ENCODE peak calls at places on chromosomes 7 and 10, in four cellular contexts. One of them, this sample, is unnamed.

GRCh38 chr7:122463631-122464030 is 159.1 kb upstream of the FEZF1 start:
- DNase-seq in K562: no peak
- DNase-seq in HepG2: no peak
- DNase-seq in GM12878: no peak
- DNase-seq in this sample: no peak

GRCh38 chr10:29524720-29525119 is 110.1 kb downstream of the SVIL start:
- DNase-seq in GM12878: no peak
- DNase-seq in K562: no peak
- DNase-seq in HepG2: no peak
- DNase-seq in this sample: no peak

GRCh38 chr10:26296351-26296750 is 79.8 kb downstream of the GAD2 start:
- DNase-seq in HepG2: no peak
- DNase-seq in GM12878: no peak
- DNase-seq in K562: no peak
- DNase-seq in this sample: no peak

GRCh38 chr10:28091913-28092312 is 93.0 kb upstream of the ODAD2 start:
- DNase-seq in HepG2: no peak
- DNase-seq in GM12878: no peak
- DNase-seq in K562: no peak
- DNase-seq in this sample: no peak

GRCh38 chr7:74325230-74325565 is 36.0 kb downstream of the CLIP2 start:
- DNase-seq in K562: no peak
- DNase-seq in GM12878: no peak
- DNase-seq in HepG2: no peak
- DNase-seq in this sample: no peak

GRCh38 chr10:101561068-101561915 is 26.8 kb downstream of the POLL start:
- DNase-seq in GM12878: no peak
- DNase-seq in HepG2: no peak
- DNase-seq in K562: no peak
- DNase-seq in this sample: peak

GRCh38 chr7:141045126-141045841 is 28.6 kb upstream of the TMEM178B start:
- DNase-seq in HepG2: no peak
- DNase-seq in K562: no peak
- DNase-seq in GM12878: no peak
- DNase-seq in this sample: no peak

GRCh38 chr10:28807760-28808613 is 130.7 kb downstream of the BAMBI start:
- DNase-seq in K562: peak
- DNase-seq in HepG2: peak
- DNase-seq in GM12878: no peak
- DNase-seq in this sample: no peak

GRCh38 chr7:151858456-151858855 is 18.5 kb downstream of the PRKAG2 start:
- DNase-seq in GM12878: no peak
- DNase-seq in K562: no peak
- DNase-seq in HepG2: no peak
- DNase-seq in this sample: no peak

GRCh38 chr7:16402940-16403339 is 18.4 kb downstream of the CRPPA start:
- DNase-seq in K562: no peak
- DNase-seq in GM12878: no peak
- DNase-seq in HepG2: no peak
- DNase-seq in this sample: no peak

GRCh38 chr7:122885583-122886356 is 490 bp downstream of the CADPS2 start:
- DNase-seq in GM12878: no peak
- DNase-seq in HepG2: peak
- DNase-seq in K562: peak
- DNase-seq in this sample: no peak

GRCh38 chr10:73095479-73096021 is 1.1 kb downstream of the P4HA1 start:
- DNase-seq in K562: peak
- DNase-seq in HepG2: peak
- DNase-seq in GM12878: no peak
- DNase-seq in this sample: no peak

GRCh38 chr10:53886325-53887300 is 914.4 kb downstream of the PCDH15 start:
- DNase-seq in K562: no peak
- DNase-seq in HepG2: peak
- DNase-seq in GM12878: no peak
- DNase-seq in this sample: no peak

GRCh38 chr10:112030431-112030830 is 153.1 kb downstream of the GPAM start:
- DNase-seq in HepG2: no peak
- DNase-seq in K562: no peak
- DNase-seq in GM12878: no peak
- DNase-seq in this sample: no peak

GRCh38 chr7:24816868-24817267 is 59.6 kb upstream of the GSDME start:
- DNase-seq in K562: no peak
- DNase-seq in GM12878: no peak
- DNase-seq in HepG2: no peak
- DNase-seq in this sample: no peak

GRCh38 chr7:106421181-106421762 is 136.5 kb upstream of the NAMPT start:
- DNase-seq in GM12878: no peak
- DNase-seq in K562: no peak
- DNase-seq in HepG2: no peak
- DNase-seq in this sample: no peak

GRCh38 chr10:75137533-75138438 is 26.3 kb downstream of the SAMD8 start:
- DNase-seq in GM12878: no peak
- DNase-seq in K562: peak
- DNase-seq in HepG2: no peak
- DNase-seq in this sample: no peak

GRCh38 chr7:157271991-157272324 is 64.8 kb upstream of the DNAJB6 start:
- DNase-seq in HepG2: peak
- DNase-seq in K562: no peak
- DNase-seq in GM12878: no peak
- DNase-seq in this sample: no peak
- TF ChIP-seq HDAC2 in HepG2: peak
- TF ChIP-seq HDAC2 in K562: no peak
- TF ChIP-seq HDAC2 in GM12878: no peak
- TF ChIP-seq HDAC2 in this sample: no peak

DNA sequence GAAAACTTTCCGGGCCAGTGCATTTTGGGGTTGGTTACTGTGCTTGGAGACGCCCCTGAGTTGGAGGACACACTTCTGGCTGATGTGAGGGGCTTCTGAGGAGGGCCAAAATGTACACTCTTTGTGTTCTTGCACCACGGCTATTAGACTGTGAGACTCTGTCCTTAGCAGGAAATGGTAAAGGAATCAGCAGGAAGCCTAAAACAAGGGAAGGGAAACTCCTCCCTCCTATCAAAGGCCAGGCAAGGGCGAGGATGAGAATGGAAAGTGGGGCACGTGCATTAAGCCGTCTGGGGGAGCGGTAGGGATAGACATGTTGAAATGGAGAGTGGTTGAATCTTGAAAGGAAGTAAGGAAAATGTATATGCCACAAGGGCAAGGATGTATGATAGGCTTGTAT is 1.8 kb upstream of the SRGN start:
- DNase-seq in HepG2: no peak
- DNase-seq in K562: peak
- DNase-seq in GM12878: no peak
- DNase-seq in this sample: no peak
- TF ChIP-seq POLR2A in HepG2: no peak
- TF ChIP-seq POLR2A in K562: peak
- TF ChIP-seq POLR2A in GM12878: no peak
- TF ChIP-seq POLR2A in this sample: no peak

DNA sequence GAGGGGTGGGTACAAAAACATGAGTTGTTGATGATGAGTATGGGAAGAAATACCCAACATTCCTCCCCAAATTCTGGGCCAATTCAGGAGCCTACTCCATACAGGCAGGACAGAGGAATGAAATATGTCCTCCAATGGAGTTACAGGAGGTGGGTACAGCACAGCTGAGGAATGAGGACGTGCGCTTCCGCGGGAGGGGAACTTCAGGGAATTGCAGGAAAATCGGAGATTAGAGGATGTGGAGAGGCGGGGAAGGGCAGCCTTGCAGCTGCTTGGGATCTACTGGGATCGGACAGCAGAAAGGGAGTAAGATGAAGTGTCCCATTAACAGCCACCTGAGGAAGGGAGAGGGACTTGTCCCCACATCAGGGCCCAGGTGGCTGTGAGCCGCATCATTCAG is 50.2 kb downstream of the PDIA4 start:
- DNase-seq in HepG2: no peak
- DNase-seq in K562: no peak
- DNase-seq in GM12878: no peak
- DNase-seq in this sample: no peak
- TF ChIP-seq SP1 in HepG2: no peak
- TF ChIP-seq SP1 in K562: no peak
- TF ChIP-seq SP1 in GM12878: no peak
- TF ChIP-seq SP1 in this sample: no peak

GRCh38 chr10:10917031-10917430 is 100.6 kb upstream of the CELF2 start:
- DNase-seq in GM12878: no peak
- DNase-seq in K562: no peak
- DNase-seq in HepG2: no peak
- DNase-seq in this sample: no peak

GRCh38 chr10:10911471-10911921 is 106.2 kb upstream of the CELF2 start:
- DNase-seq in GM12878: no peak
- DNase-seq in K562: no peak
- DNase-seq in HepG2: no peak
- DNase-seq in this sample: no peak

GRCh38 chr10:10911035-10911434 is 106.6 kb upstream of the CELF2 start:
- DNase-seq in HepG2: no peak
- DNase-seq in GM12878: no peak
- DNase-seq in K562: no peak
- DNase-seq in this sample: no peak

GRCh38 chr10:10915215-10915614 is 102.5 kb upstream of the CELF2 start:
- DNase-seq in HepG2: no peak
- DNase-seq in GM12878: no peak
- DNase-seq in K562: no peak
- DNase-seq in this sample: no peak

GRCh38 chr10:10914129-10914528 is 103.5 kb upstream of the CELF2 start:
- DNase-seq in GM12878: no peak
- DNase-seq in HepG2: no peak
- DNase-seq in K562: no peak
- DNase-seq in this sample: no peak
- TF ChIP-seq HDAC2 in GM12878: no peak
- TF ChIP-seq HDAC2 in HepG2: no peak
- TF ChIP-seq HDAC2 in K562: no peak
- TF ChIP-seq HDAC2 in this sample: no peak

DNA sequence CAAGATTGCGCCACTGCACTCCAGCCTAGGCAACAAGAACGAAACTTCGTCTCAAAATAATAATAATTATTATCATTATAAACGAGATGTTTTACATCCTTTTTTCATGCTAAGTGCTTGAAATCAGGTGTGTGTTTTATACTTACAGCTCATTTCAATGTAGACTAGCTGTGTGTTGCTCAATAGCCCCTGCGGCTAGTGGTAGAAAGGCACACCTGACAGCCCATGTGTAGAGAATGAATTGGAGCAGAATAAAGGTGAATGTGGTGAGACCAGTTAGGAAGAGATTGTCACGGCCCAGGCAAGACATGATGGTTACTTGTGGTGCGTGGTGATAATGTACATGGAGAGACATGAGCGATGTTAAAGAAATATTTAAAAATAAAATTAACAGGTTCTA is 86.7 kb upstream of the TMEM26 start:
- DNase-seq in GM12878: no peak
- DNase-seq in HepG2: no peak
- DNase-seq in K562: no peak
- DNase-seq in this sample: no peak
- TF ChIP-seq POLR2A in GM12878: no peak
- TF ChIP-seq POLR2A in HepG2: no peak
- TF ChIP-seq POLR2A in K562: no peak
- TF ChIP-seq POLR2A in this sample: no peak

GRCh38 chr10:116748471-116748870 is 6.1 kb upstream of the HSPA12A start:
- DNase-seq in GM12878: no peak
- DNase-seq in K562: no peak
- DNase-seq in HepG2: no peak
- DNase-seq in this sample: no peak

GRCh38 chr10:116744849-116745248 is 2.5 kb upstream of the HSPA12A start:
- DNase-seq in GM12878: no peak
- DNase-seq in K562: no peak
- DNase-seq in HepG2: no peak
- DNase-seq in this sample: no peak

GRCh38 chr10:116744163-116744788 is 1.9 kb upstream of the HSPA12A start:
- DNase-seq in K562: no peak
- DNase-seq in HepG2: no peak
- DNase-seq in GM12878: no peak
- DNase-seq in this sample: no peak

GRCh38 chr10:116747325-116747724 is 5.0 kb upstream of the HSPA12A start:
- DNase-seq in GM12878: no peak
- DNase-seq in HepG2: no peak
- DNase-seq in K562: no peak
- DNase-seq in this sample: no peak

GRCh38 chr10:116748041-116748440 is 5.7 kb upstream of the HSPA12A start:
- DNase-seq in HepG2: peak
- DNase-seq in GM12878: no peak
- DNase-seq in K562: no peak
- DNase-seq in this sample: no peak
- TF ChIP-seq SP1 in HepG2: no peak
- TF ChIP-seq SP1 in GM12878: no peak
- TF ChIP-seq SP1 in K562: no peak
- TF ChIP-seq SP1 in this sample: no peak

GRCh38 chr7:32140540-32140939 is 70.3 kb upstream of the PDE1C start:
- DNase-seq in K562: no peak
- DNase-seq in GM12878: no peak
- DNase-seq in HepG2: no peak
- DNase-seq in this sample: no peak

GRCh38 chr7:32145911-32146310 is 75.7 kb upstream of the PDE1C start:
- DNase-seq in K562: no peak
- DNase-seq in HepG2: no peak
- DNase-seq in GM12878: no peak
- DNase-seq in this sample: no peak

GRCh38 chr7:32143271-32143670 is 73.1 kb upstream of the PDE1C start:
- DNase-seq in GM12878: no peak
- DNase-seq in HepG2: no peak
- DNase-seq in K562: no peak
- DNase-seq in this sample: no peak

GRCh38 chr7:32147909-32148308 is 77.7 kb upstream of the PDE1C start:
- DNase-seq in GM12878: no peak
- DNase-seq in K562: no peak
- DNase-seq in HepG2: no peak
- DNase-seq in this sample: no peak

GRCh38 chr7:32142649-32143048 is 72.4 kb upstream of the PDE1C start:
- DNase-seq in GM12878: no peak
- DNase-seq in HepG2: no peak
- DNase-seq in K562: no peak
- DNase-seq in this sample: no peak
- TF ChIP-seq HDAC2 in GM12878: no peak
- TF ChIP-seq HDAC2 in HepG2: no peak
- TF ChIP-seq HDAC2 in K562: no peak
- TF ChIP-seq HDAC2 in this sample: no peak

GRCh38 chr7:95590387-95591248 is 5.7 kb downstream of the PDK4 start:
- DNase-seq in HepG2: peak
- DNase-seq in K562: no peak
- DNase-seq in GM12878: no peak
- DNase-seq in this sample: no peak
- TF ChIP-seq POLR2A in HepG2: no peak
- TF ChIP-seq POLR2A in K562: no peak
- TF ChIP-seq POLR2A in GM12878: no peak
- TF ChIP-seq POLR2A in this sample: no peak

GRCh38 chr10:35336921-35337741 is 822 bp downstream of the CCNY start:
- DNase-seq in GM12878: no peak
- DNase-seq in K562: peak
- DNase-seq in HepG2: peak
- DNase-seq in this sample: peak
- TF ChIP-seq SP1 in GM12878: no peak
- TF ChIP-seq SP1 in K562: no peak
- TF ChIP-seq SP1 in HepG2: no peak
- TF ChIP-seq SP1 in this sample: no peak